ENCODE peak calls at places on chromosome 2, in eight cellular contexts. S is left colon, E is astrocyte of the cerebellum, P is tibial artery, O is AG09319, M is transverse colon, K is heart left ventricle, H is mammary epithelial cell. J is an unnamed sample.

GRCh38 chr2:152372438-152372984 is 37.5 kb downstream of the FMNL2 start:
- DNase-seq in O (no peak), S (no peak), K (no peak), P (no peak), E (no peak), M (no peak), H (no peak), J (no peak)

GRCh38 chr2:128833628-128834027 is 515.0 kb upstream of the HS6ST1 start:
- DNase-seq in O (no peak), P (no peak), E (no peak), M (no peak), S (no peak), H (no peak), K (no peak), J (no peak)

GRCh38 chr2:157441072-157441454 is 2.8 kb downstream of the CYTIP start:
- DNase-seq in H (no peak), E (no peak), M (peak; percentile 32), P (no peak), S (no peak), O (no peak), K (peak; percentile 16), J (no peak)

GRCh38 chr2:240322231-240322955 is 113.1 kb upstream of the GPC1 start:
- DNase-seq in H (no peak), E (no peak), M (no peak), P (peak; percentile 62), O (no peak), S (no peak), K (no peak), J (no peak)

GRCh38 chr2:66574701-66575624 is 140.0 kb downstream of the MEIS1 start:
- DNase-seq in E (peak; percentile 91), K (peak; percentile 61), O (peak; percentile 44), H (peak; percentile 66), S (peak; percentile 56), M (peak; percentile 44), P (peak; percentile 73), J (peak; percentile 75)

GRCh38 chr2:201470821-201471731 is 19.5 kb downstream of the STRADB start:
- DNase-seq in M (no peak), H (peak; percentile 17), S (no peak), K (peak; percentile 47), E (no peak), O (no peak), P (no peak), J (peak; percentile 68)

GRCh38 chr2:200239216-200239615 is 67.3 kb upstream of the SPATS2L start:
- DNase-seq in K (no peak), E (no peak), M (no peak), H (peak; percentile 35), S (no peak), O (no peak), P (no peak), J (no peak)

GRCh38 chr2:207338610-207339009 is 172.9 kb upstream of the KLF7 start:
- DNase-seq in O (no peak), S (no peak), K (no peak), P (no peak), H (no peak), E (no peak), M (no peak), J (no peak)

GRCh38 chr2:225737556-225737955 is 338.0 kb downstream of the NYAP2 start:
- DNase-seq in O (no peak), E (peak; percentile 18), P (no peak), M (no peak), K (no peak), H (peak; percentile 85), S (no peak), J (peak; percentile 88)

GRCh38 chr2:233289590-233290424 is 17.8 kb upstream of the SAG start:
- DNase-seq in H (no peak), O (no peak), K (no peak), M (no peak), E (no peak), P (no peak), S (no peak), J (no peak)

GRCh38 chr2:100923461-100924020 is 78.5 kb upstream of the RPL31 start:
- DNase-seq in E (no peak), H (no peak), S (no peak), M (no peak), K (no peak), P (no peak), O (no peak), J (no peak)

GRCh38 chr2:84954329-84954728 is 16.6 kb upstream of the KCMF1 start:
- DNase-seq in K (no peak), O (no peak), P (peak; percentile 11), M (no peak), S (no peak), H (no peak), E (no peak), J (no peak)

GRCh38 chr2:151238527-151239487 is 22.9 kb downstream of the RBM43 start:
- DNase-seq in E (peak; percentile 71), P (no peak), O (peak; percentile 79), S (no peak), H (peak; percentile 51), K (peak; percentile 39), M (peak; percentile 27), J (no peak)

GRCh38 chr2:15603948-15604347 is 12.3 kb downstream of the DDX1 start:
- DNase-seq in P (no peak), M (no peak), E (no peak), H (no peak), O (no peak), S (no peak), K (no peak), J (no peak)

GRCh38 chr2:46798998-46799698 is 116.5 kb downstream of the MCFD2 start:
- DNase-seq in P (peak; percentile 76), H (no peak), S (no peak), M (no peak), K (no peak), O (no peak), E (no peak), J (no peak)

GRCh38 chr2:237935740-237936452 is 30.9 kb upstream of the UBE2F start:
- DNase-seq in S (no peak), O (no peak), M (no peak), E (no peak), P (no peak), K (no peak), H (peak; percentile 63), J (peak; percentile 71)

GRCh38 chr2:221097568-221097915 is 474.6 kb downstream of the EPHA4 start:
- DNase-seq in K (no peak), E (peak; percentile 87), M (no peak), S (no peak), H (peak; percentile 74), O (no peak), P (no peak), J (peak; percentile 78)

GRCh38 chr2:88545118-88545517 is 82.1 kb downstream of the EIF2AK3 start:
- DNase-seq in M (no peak), K (no peak), S (no peak), E (no peak), O (no peak), P (no peak), H (peak; percentile 38), J (no peak)

GRCh38 chr2:150610670-150611279 is 123.3 kb upstream of the RND3 start:
- DNase-seq in K (no peak), O (no peak), P (no peak), E (no peak), S (no peak), H (peak; percentile 70), M (peak; percentile 16), J (no peak)

GRCh38 chr2:155310589-155310988 is 612.1 kb downstream of the KCNJ3 start:
- DNase-seq in S (no peak), M (no peak), P (no peak), K (no peak), E (peak; percentile 28), H (peak; percentile 9), O (no peak), J (peak; percentile 14)

GRCh38 chr2:238920053-238920452 is 72.2 kb downstream of the TWIST2 start:
- DNase-seq in K (no peak), H (no peak), M (no peak), E (no peak), P (no peak), S (no peak), O (no peak), J (no peak)

GRCh38 chr2:142179686-142180085 is 48.9 kb upstream of the LRP1B start:
- DNase-seq in E (no peak), M (no peak), P (no peak), H (no peak), S (no peak), K (no peak), O (no peak), J (no peak)

GRCh38 chr2:72685666-72686065 is 140.2 kb downstream of the EXOC6B start:
- DNase-seq in H (no peak), M (no peak), E (no peak), K (no peak), P (no peak), O (no peak), S (no peak), J (no peak)

GRCh38 chr2:48531141-48531648 is 1.2 kb downstream of the STON1 start:
- DNase-seq in K (no peak), O (peak; percentile 81), E (peak; percentile 81), M (no peak), P (no peak), S (peak; percentile 37), H (peak; percentile 97), J (peak; percentile 92)

GRCh38 chr2:151946856-151947523 is 118.8 kb upstream of the ARL5A start:
- DNase-seq in E (no peak), K (peak; percentile 58), O (no peak), S (no peak), H (no peak), M (peak; percentile 12), P (peak; percentile 69), J (peak; percentile 15)

GRCh38 chr2:31831585-31831984 is 179.2 kb downstream of the MEMO1 start:
- DNase-seq in P (no peak), O (no peak), E (no peak), H (peak; percentile 71), K (no peak), M (no peak), S (no peak), J (peak; percentile 70)

GRCh38 chr2:145592362-145592761 is 1072.4 kb upstream of the ZEB2 start:
- DNase-seq in S (no peak), O (no peak), P (no peak), E (no peak), K (no peak), M (no peak), H (no peak), J (no peak)

GRCh38 chr2:12948231-12948962 is 231.7 kb downstream of the TRIB2 start:
- DNase-seq in K (no peak), M (no peak), O (peak; percentile 24), P (no peak), H (no peak), E (no peak), S (no peak), J (no peak)

GRCh38 chr2:190599073-190599472 is 49.8 kb upstream of the NAB1 start:
- DNase-seq in H (no peak), P (no peak), K (no peak), O (no peak), E (no peak), M (no peak), S (no peak), J (no peak)

GRCh38 chr2:148674063-148675020 is 29.8 kb downstream of the EPC2 start:
- DNase-seq in P (no peak), K (no peak), S (no peak), H (peak; percentile 30), M (no peak), O (no peak), E (no peak), J (no peak)

GRCh38 chr2:71082402-71083252 is 14.2 kb downstream of the NAGK start:
- DNase-seq in M (no peak), S (no peak), P (no peak), O (no peak), K (no peak), H (no peak), E (no peak), J (no peak)

GRCh38 chr2:239871481-239872435 is 153.4 kb downstream of the NDUFA10 start:
- DNase-seq in K (no peak), H (no peak), E (no peak), S (no peak), O (no peak), M (no peak), P (peak; percentile 55), J (no peak)

GRCh38 chr2:54598347-54599325 is 124.8 kb upstream of the EML6 start:
- DNase-seq in H (no peak), P (no peak), M (no peak), O (no peak), S (no peak), K (no peak), E (no peak), J (no peak)

GRCh38 chr2:99735753-99736152 is 245.9 kb upstream of the REV1 start:
- DNase-seq in H (no peak), E (no peak), M (no peak), K (no peak), P (no peak), O (no peak), S (no peak), J (no peak)

J was measured in foreskin keratinocyte.